ENCODE peak calls at places on chromosomes 5 and 9, in four cellular contexts. Q is left ventricle myocardium inferior, E is IMR-90, Z is tibial artery. F is an unnamed sample. For H3K4me1, the result is how much of the 10 kb centered on the place peaks cover.

GRCh38 chr5:136729901-136730355 is 364.6 kb upstream of the TRPC7 start:
- DNase-seq in Q (no peak), E (peak), Z (no peak), F (peak)

GRCh38 chr5:2557435-2557834 is 194.0 kb downstream of the IRX2 start:
- DNase-seq in Q (no peak), E (no peak), Z (no peak), F (no peak)

GRCh38 chr5:24905123-24905522 is 260.3 kb upstream of the CDH10 start:
- DNase-seq in Q (no peak), E (no peak), Z (no peak), F (peak)

GRCh38 chr5:156128026-156128425 is 198.9 kb upstream of the SGCD start:
- DNase-seq in Q (no peak), E (no peak), Z (no peak), F (peak)

GRCh38 chr5:5191906-5192305 is 51.8 kb downstream of the ADAMTS16 start:
- DNase-seq in Q (no peak), E (no peak), Z (no peak), F (no peak)

GRCh38 chr9:21524099-21524830 is 42.2 kb upstream of the IFNE start:
- DNase-seq in Q (no peak), E (no peak), Z (no peak), F (no peak)

GRCh38 chr9:20621553-20622329 is 558 bp downstream of the MLLT3 start:
- DNase-seq in Q (peak), E (peak), Z (peak), F (peak)

GRCh38 chr9:129473523-129474244 is 147.2 kb downstream of the C9orf50 start:
- DNase-seq in Q (no peak), E (peak), Z (peak), F (peak)

GRCh38 chr5:120843390-120843980 is 379.4 kb downstream of the PRR16 start:
- DNase-seq in Q (no peak), E (no peak), Z (no peak), F (no peak)

GRCh38 chr9:76414656-76415055 is 20.4 kb upstream of the RFK start:
- DNase-seq in Q (no peak), E (peak), Z (no peak), F (peak)

GRCh38 chr9:135804588-135805421 is 102.5 kb downstream of the CAMSAP1 start:
- DNase-seq in Q (no peak), E (peak), Z (no peak), F (peak)
- TF ChIP-seq CTCF in Q (no peak), E (no peak), Z (no peak), F (no peak)

GRCh38 chr5:135392256-135392655 is 6.8 kb downstream of the MACROH2A1 start:
- DNase-seq in Q (no peak), E (peak), Z (no peak), F (peak)
- H3K4me1 ChIP-seq in Q (half or more), E (under half), Z (under half), F (half or more)

DNA sequence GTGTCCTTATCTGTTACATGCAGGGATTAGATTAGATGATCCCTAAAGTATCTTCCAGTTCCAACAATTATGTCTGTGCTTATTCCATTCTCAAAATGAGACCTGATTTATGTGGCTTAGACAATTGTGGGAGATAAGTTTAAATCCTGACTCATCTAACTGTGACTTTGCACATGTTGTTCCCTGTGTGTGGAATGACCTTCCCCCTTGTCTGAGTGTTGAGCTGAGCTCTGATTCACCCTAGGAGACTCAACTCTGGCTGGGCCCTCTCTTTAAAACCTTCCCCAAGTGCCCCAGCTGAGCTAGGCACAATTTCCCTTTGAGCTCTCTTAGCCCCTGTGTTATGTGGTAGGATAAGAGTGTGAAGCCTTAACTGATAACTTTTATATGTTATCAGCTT is 118.9 kb upstream of the ELL2 start:
- DNase-seq in Q (no peak), E (peak), Z (no peak), F (peak)
- TF ChIP-seq CTCF in Q (no peak), E (no peak), Z (no peak), F (no peak)

GRCh38 chr9:110027624-110028023 is 180.3 kb downstream of the C9orf152 start:
- DNase-seq in Q (no peak), E (peak), Z (no peak), F (peak)

GRCh38 chr9:110030632-110031031 is 177.3 kb downstream of the C9orf152 start:
- DNase-seq in Q (no peak), E (peak), Z (no peak), F (peak)

GRCh38 chr9:110029815-110030480 is 178.0 kb downstream of the C9orf152 start:
- DNase-seq in Q (no peak), E (no peak), Z (no peak), F (no peak)

GRCh38 chr9:110029422-110029814 is 178.5 kb downstream of the C9orf152 start:
- DNase-seq in Q (no peak), E (peak), Z (peak), F (peak)

DNA sequence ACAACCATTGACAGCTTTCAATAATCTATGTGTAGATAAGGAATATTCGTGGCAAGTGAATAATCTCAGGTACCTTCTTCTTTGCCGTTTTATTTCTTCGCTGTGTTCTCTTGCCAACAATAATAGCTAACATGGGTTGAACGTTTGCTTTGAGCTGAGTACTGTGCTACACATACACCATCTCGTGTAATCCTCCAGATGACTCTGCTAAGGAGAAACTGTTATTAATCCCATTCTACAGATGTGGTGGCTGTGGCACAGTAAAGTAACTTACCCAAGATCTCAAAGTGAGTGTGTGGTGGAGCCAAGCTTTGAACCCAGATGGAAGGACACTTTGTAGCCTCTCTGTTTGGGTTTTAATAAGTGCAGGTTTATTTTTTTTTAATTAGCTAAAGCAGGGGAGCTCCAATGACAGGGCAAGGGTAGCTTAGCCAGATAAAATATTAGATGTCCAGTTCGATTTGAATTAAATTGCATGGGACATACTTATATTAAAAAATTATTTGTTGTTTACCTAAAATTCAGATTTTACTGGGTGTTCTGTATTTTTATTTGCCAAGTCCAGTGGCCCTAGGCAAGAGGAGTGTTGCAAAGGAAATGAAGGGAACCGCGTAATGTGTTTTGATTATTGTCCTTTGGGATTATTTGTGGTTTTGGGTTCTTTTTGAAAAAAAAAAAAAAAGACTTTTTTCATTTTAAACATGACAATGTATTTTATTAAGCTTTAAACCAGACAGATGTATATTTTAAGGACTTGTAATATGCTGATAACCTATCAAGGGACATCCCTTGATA is 179.5 kb downstream of the C9orf152 start:
- DNase-seq in Q (no peak), E (no peak), Z (no peak), F (no peak)
- H3K4me1 ChIP-seq in Q (under half), E (under half), Z (under half), F (half or more)

GRCh38 chr5:132262882-132263547 is 5.5 kb downstream of the PDLIM4 start:
- DNase-seq in Q (no peak), E (no peak), Z (no peak), F (no peak)

GRCh38 chr5:132264546-132265335 is 7.2 kb downstream of the PDLIM4 start:
- DNase-seq in Q (no peak), E (no peak), Z (no peak), F (no peak)

GRCh38 chr5:132261881-132262845 is 4.7 kb downstream of the PDLIM4 start:
- DNase-seq in Q (no peak), E (no peak), Z (no peak), F (no peak)

GRCh38 chr5:132265336-132266030 is 8.0 kb downstream of the PDLIM4 start:
- DNase-seq in Q (peak), E (peak), Z (peak), F (peak)

GRCh38 chr5:132263548-132264261 is 6.2 kb downstream of the PDLIM4 start:
- DNase-seq in Q (no peak), E (peak), Z (peak), F (peak)
- TF ChIP-seq CTCF in Q (no peak), E (peak), Z (no peak), F (peak)

DNA sequence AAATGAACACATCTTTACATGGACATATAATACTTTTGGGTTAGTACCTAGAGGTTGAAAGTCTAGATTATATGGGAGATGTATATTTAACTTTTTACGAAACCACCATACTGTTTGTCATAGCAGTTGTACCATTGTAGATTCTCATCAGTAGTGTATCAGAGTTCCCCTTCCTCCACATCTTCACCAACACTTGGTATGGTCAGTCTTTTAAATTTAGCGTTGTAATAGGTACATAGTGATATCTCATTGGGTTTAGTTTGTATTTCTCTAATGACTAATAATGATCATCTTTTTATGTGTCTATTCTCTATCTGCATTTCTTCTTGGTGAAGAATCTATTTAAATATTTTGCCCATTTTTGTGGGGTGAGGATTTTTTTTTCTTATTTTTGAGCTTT is 137.5 kb downstream of the NR3C1 start:
- DNase-seq in Q (no peak), E (no peak), Z (no peak), F (no peak)
- H3K4me1 ChIP-seq in Q (under half), E (under half), Z (under half), F (under half)

DNA sequence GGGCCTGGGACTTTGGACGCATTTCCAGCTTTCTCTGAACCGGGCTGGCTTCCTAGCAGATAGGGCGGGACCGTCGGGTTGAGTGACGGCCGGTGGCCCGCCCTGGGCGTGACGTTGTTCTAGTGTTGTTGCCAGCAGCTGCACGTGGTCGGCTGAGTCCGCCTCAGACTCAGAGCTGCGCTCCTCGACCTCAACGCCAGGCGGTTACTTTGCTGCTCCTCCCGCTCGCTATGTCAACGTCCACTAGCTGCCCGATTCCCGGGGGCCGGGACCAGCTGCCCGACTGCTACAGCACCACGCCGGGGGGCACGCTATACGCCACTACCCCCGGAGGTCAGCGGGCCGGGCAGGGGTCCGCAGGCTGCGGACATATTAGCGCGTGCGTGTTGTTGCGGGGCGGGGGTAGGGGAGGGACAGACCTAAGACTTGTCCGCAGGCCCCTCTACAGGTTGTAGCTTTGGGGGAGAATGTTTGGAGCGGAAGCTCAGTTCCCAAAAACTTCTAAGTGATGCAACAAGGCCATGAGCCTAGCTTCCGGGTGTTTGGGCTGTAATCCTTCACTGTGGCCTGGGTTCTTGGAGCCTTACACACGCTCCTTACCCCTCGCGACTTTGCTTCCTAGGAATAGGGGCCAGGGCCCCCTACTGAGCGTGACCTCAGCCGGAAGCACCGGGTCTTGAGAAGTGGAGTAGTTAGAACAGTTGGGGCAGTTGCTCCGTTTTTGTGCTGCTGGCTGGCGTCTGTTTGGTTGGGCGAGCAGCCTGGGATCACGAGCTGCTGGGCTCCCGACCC is at the start of gene EIF4EBP3:
- DNase-seq in Q (peak), E (peak), Z (peak), F (peak)
- TF ChIP-seq CTCF in Q (peak), E (peak), Z (peak), F (peak)

F was measured in astrocyte.